ENCODE peak calls at places on chromosomes 5 and 9, in nine cellular contexts. One of them, this sample, is unnamed.

GRCh38 chr5:107484261-107484660 is 186.5 kb downstream of the EFNA5 start:
- DNase-seq in dermis microvascular lymphatic vessel endothelial cell: no peak
- DNase-seq in HCEC 1CT: no peak
- DNase-seq in activated CD8-positive, alpha-beta memory T cell treated with anti-CD3 and anti-CD28 coated beads, Interleukin-2, amount 50 U/mL, for 48 hours: no peak
- DNase-seq in WTC11: no peak
- DNase-seq in fibroblast of the aortic adventitia: peak
- DNase-seq in choroid plexus epithelial cell: no peak
- DNase-seq in H9: no peak
- DNase-seq in bronchial epithelial cell: no peak
- DNase-seq in this sample: no peak

GRCh38 chr9:5085993-5086392 is 99.4 kb downstream of the INSL6 start:
- DNase-seq in dermis microvascular lymphatic vessel endothelial cell: no peak
- DNase-seq in HCEC 1CT: no peak
- DNase-seq in activated CD8-positive, alpha-beta memory T cell treated with anti-CD3 and anti-CD28 coated beads, Interleukin-2, amount 50 U/mL, for 48 hours: no peak
- DNase-seq in WTC11: peak
- DNase-seq in fibroblast of the aortic adventitia: no peak
- DNase-seq in choroid plexus epithelial cell: no peak
- DNase-seq in H9: peak
- DNase-seq in bronchial epithelial cell: no peak
- DNase-seq in this sample: no peak

GRCh38 chr5:160799160-160799559 is 52.9 kb downstream of the ATP10B start:
- DNase-seq in dermis microvascular lymphatic vessel endothelial cell: no peak
- DNase-seq in HCEC 1CT: no peak
- DNase-seq in activated CD8-positive, alpha-beta memory T cell treated with anti-CD3 and anti-CD28 coated beads, Interleukin-2, amount 50 U/mL, for 48 hours: no peak
- DNase-seq in WTC11: no peak
- DNase-seq in fibroblast of the aortic adventitia: no peak
- DNase-seq in choroid plexus epithelial cell: no peak
- DNase-seq in H9: no peak
- DNase-seq in bronchial epithelial cell: no peak
- DNase-seq in this sample: no peak

GRCh38 chr5:144198386-144198785 is 27.7 kb downstream of the KCTD16 start:
- DNase-seq in dermis microvascular lymphatic vessel endothelial cell: no peak
- DNase-seq in HCEC 1CT: peak
- DNase-seq in activated CD8-positive, alpha-beta memory T cell treated with anti-CD3 and anti-CD28 coated beads, Interleukin-2, amount 50 U/mL, for 48 hours: no peak
- DNase-seq in WTC11: no peak
- DNase-seq in fibroblast of the aortic adventitia: peak
- DNase-seq in choroid plexus epithelial cell: peak
- DNase-seq in H9: no peak
- DNase-seq in bronchial epithelial cell: peak
- DNase-seq in this sample: no peak

GRCh38 chr5:132226516-132227234 is 978 bp downstream of the P4HA2 start:
- DNase-seq in dermis microvascular lymphatic vessel endothelial cell: no peak
- DNase-seq in HCEC 1CT: no peak
- DNase-seq in activated CD8-positive, alpha-beta memory T cell treated with anti-CD3 and anti-CD28 coated beads, Interleukin-2, amount 50 U/mL, for 48 hours: peak
- DNase-seq in WTC11: no peak
- DNase-seq in fibroblast of the aortic adventitia: peak
- DNase-seq in choroid plexus epithelial cell: no peak
- DNase-seq in H9: peak
- DNase-seq in bronchial epithelial cell: no peak
- DNase-seq in this sample: no peak

GRCh38 chr5:111248571-111248970 is 24.4 kb downstream of the CAMK4 start:
- DNase-seq in dermis microvascular lymphatic vessel endothelial cell: no peak
- DNase-seq in HCEC 1CT: no peak
- DNase-seq in activated CD8-positive, alpha-beta memory T cell treated with anti-CD3 and anti-CD28 coated beads, Interleukin-2, amount 50 U/mL, for 48 hours: no peak
- DNase-seq in WTC11: no peak
- DNase-seq in fibroblast of the aortic adventitia: no peak
- DNase-seq in choroid plexus epithelial cell: no peak
- DNase-seq in H9: no peak
- DNase-seq in bronchial epithelial cell: no peak
- DNase-seq in this sample: no peak

GRCh38 chr5:62064993-62065392 is 241.0 kb upstream of the KIF2A start:
- DNase-seq in dermis microvascular lymphatic vessel endothelial cell: no peak
- DNase-seq in HCEC 1CT: no peak
- DNase-seq in activated CD8-positive, alpha-beta memory T cell treated with anti-CD3 and anti-CD28 coated beads, Interleukin-2, amount 50 U/mL, for 48 hours: no peak
- DNase-seq in WTC11: no peak
- DNase-seq in fibroblast of the aortic adventitia: no peak
- DNase-seq in choroid plexus epithelial cell: no peak
- DNase-seq in H9: no peak
- DNase-seq in bronchial epithelial cell: no peak
- DNase-seq in this sample: no peak

GRCh38 chr5:79505138-79505537 is 8.8 kb downstream of the HOMER1 start:
- DNase-seq in dermis microvascular lymphatic vessel endothelial cell: no peak
- DNase-seq in HCEC 1CT: no peak
- DNase-seq in activated CD8-positive, alpha-beta memory T cell treated with anti-CD3 and anti-CD28 coated beads, Interleukin-2, amount 50 U/mL, for 48 hours: no peak
- DNase-seq in WTC11: no peak
- DNase-seq in fibroblast of the aortic adventitia: no peak
- DNase-seq in choroid plexus epithelial cell: no peak
- DNase-seq in H9: no peak
- DNase-seq in bronchial epithelial cell: no peak
- DNase-seq in this sample: no peak

GRCh38 chr9:36492849-36493248 is 79.8 kb upstream of the MELK start:
- DNase-seq in dermis microvascular lymphatic vessel endothelial cell: no peak
- DNase-seq in HCEC 1CT: no peak
- DNase-seq in activated CD8-positive, alpha-beta memory T cell treated with anti-CD3 and anti-CD28 coated beads, Interleukin-2, amount 50 U/mL, for 48 hours: no peak
- DNase-seq in WTC11: no peak
- DNase-seq in fibroblast of the aortic adventitia: peak
- DNase-seq in choroid plexus epithelial cell: peak
- DNase-seq in H9: no peak
- DNase-seq in bronchial epithelial cell: no peak
- DNase-seq in this sample: no peak

GRCh38 chr5:1479581-1480188 is 34.4 kb upstream of the SLC6A3 start:
- DNase-seq in dermis microvascular lymphatic vessel endothelial cell: peak
- DNase-seq in HCEC 1CT: peak
- DNase-seq in activated CD8-positive, alpha-beta memory T cell treated with anti-CD3 and anti-CD28 coated beads, Interleukin-2, amount 50 U/mL, for 48 hours: peak
- DNase-seq in WTC11: peak
- DNase-seq in fibroblast of the aortic adventitia: peak
- DNase-seq in choroid plexus epithelial cell: peak
- DNase-seq in H9: peak
- DNase-seq in bronchial epithelial cell: peak
- DNase-seq in this sample: no peak

GRCh38 chr5:39543335-39543734 is 118.6 kb upstream of the DAB2 start:
- DNase-seq in dermis microvascular lymphatic vessel endothelial cell: no peak
- DNase-seq in HCEC 1CT: peak
- DNase-seq in activated CD8-positive, alpha-beta memory T cell treated with anti-CD3 and anti-CD28 coated beads, Interleukin-2, amount 50 U/mL, for 48 hours: no peak
- DNase-seq in WTC11: no peak
- DNase-seq in fibroblast of the aortic adventitia: peak
- DNase-seq in choroid plexus epithelial cell: peak
- DNase-seq in H9: no peak
- DNase-seq in bronchial epithelial cell: peak
- DNase-seq in this sample: no peak

GRCh38 chr9:75229605-75230332 is 141.5 kb downstream of the OSTF1 start:
- DNase-seq in dermis microvascular lymphatic vessel endothelial cell: peak
- DNase-seq in HCEC 1CT: no peak
- DNase-seq in activated CD8-positive, alpha-beta memory T cell treated with anti-CD3 and anti-CD28 coated beads, Interleukin-2, amount 50 U/mL, for 48 hours: no peak
- DNase-seq in WTC11: no peak
- DNase-seq in fibroblast of the aortic adventitia: peak
- DNase-seq in choroid plexus epithelial cell: peak
- DNase-seq in H9: no peak
- DNase-seq in bronchial epithelial cell: peak
- DNase-seq in this sample: no peak

GRCh38 chr9:127637322-127637847 is 25.3 kb downstream of the STXBP1 start:
- DNase-seq in dermis microvascular lymphatic vessel endothelial cell: peak
- DNase-seq in HCEC 1CT: peak
- DNase-seq in activated CD8-positive, alpha-beta memory T cell treated with anti-CD3 and anti-CD28 coated beads, Interleukin-2, amount 50 U/mL, for 48 hours: no peak
- DNase-seq in WTC11: no peak
- DNase-seq in fibroblast of the aortic adventitia: peak
- DNase-seq in choroid plexus epithelial cell: peak
- DNase-seq in H9: no peak
- DNase-seq in bronchial epithelial cell: peak
- DNase-seq in this sample: no peak

GRCh38 chr9:89135572-89135971 is 43.0 kb downstream of the SHC3 start:
- DNase-seq in dermis microvascular lymphatic vessel endothelial cell: no peak
- DNase-seq in HCEC 1CT: no peak
- DNase-seq in activated CD8-positive, alpha-beta memory T cell treated with anti-CD3 and anti-CD28 coated beads, Interleukin-2, amount 50 U/mL, for 48 hours: no peak
- DNase-seq in WTC11: no peak
- DNase-seq in fibroblast of the aortic adventitia: no peak
- DNase-seq in choroid plexus epithelial cell: no peak
- DNase-seq in H9: no peak
- DNase-seq in bronchial epithelial cell: no peak
- DNase-seq in this sample: no peak

GRCh38 chr9:108537756-108538155 is 318.0 kb downstream of the ACTL7B start:
- DNase-seq in dermis microvascular lymphatic vessel endothelial cell: no peak
- DNase-seq in HCEC 1CT: no peak
- DNase-seq in activated CD8-positive, alpha-beta memory T cell treated with anti-CD3 and anti-CD28 coated beads, Interleukin-2, amount 50 U/mL, for 48 hours: no peak
- DNase-seq in WTC11: no peak
- DNase-seq in fibroblast of the aortic adventitia: no peak
- DNase-seq in choroid plexus epithelial cell: no peak
- DNase-seq in H9: no peak
- DNase-seq in bronchial epithelial cell: no peak
- DNase-seq in this sample: no peak

GRCh38 chr9:14027114-14027812 is 286.7 kb downstream of the NFIB start:
- DNase-seq in dermis microvascular lymphatic vessel endothelial cell: no peak
- DNase-seq in HCEC 1CT: no peak
- DNase-seq in activated CD8-positive, alpha-beta memory T cell treated with anti-CD3 and anti-CD28 coated beads, Interleukin-2, amount 50 U/mL, for 48 hours: no peak
- DNase-seq in WTC11: no peak
- DNase-seq in fibroblast of the aortic adventitia: no peak
- DNase-seq in choroid plexus epithelial cell: peak
- DNase-seq in H9: no peak
- DNase-seq in bronchial epithelial cell: no peak
- DNase-seq in this sample: peak

GRCh38 chr5:16467363-16468219 is 2.0 kb upstream of the ZNF622 start:
- DNase-seq in dermis microvascular lymphatic vessel endothelial cell: no peak
- DNase-seq in HCEC 1CT: peak
- DNase-seq in activated CD8-positive, alpha-beta memory T cell treated with anti-CD3 and anti-CD28 coated beads, Interleukin-2, amount 50 U/mL, for 48 hours: no peak
- DNase-seq in WTC11: no peak
- DNase-seq in fibroblast of the aortic adventitia: peak
- DNase-seq in choroid plexus epithelial cell: peak
- DNase-seq in H9: no peak
- DNase-seq in bronchial epithelial cell: peak
- DNase-seq in this sample: no peak

GRCh38 chr5:36152324-36153298 is 700 bp downstream of the SKP2 start:
- DNase-seq in dermis microvascular lymphatic vessel endothelial cell: no peak
- DNase-seq in HCEC 1CT: peak
- DNase-seq in activated CD8-positive, alpha-beta memory T cell treated with anti-CD3 and anti-CD28 coated beads, Interleukin-2, amount 50 U/mL, for 48 hours: no peak
- DNase-seq in WTC11: no peak
- DNase-seq in fibroblast of the aortic adventitia: peak
- DNase-seq in choroid plexus epithelial cell: peak
- DNase-seq in H9: no peak
- DNase-seq in bronchial epithelial cell: peak
- DNase-seq in this sample: peak